ENCODE peak calls at places on chromosomes 16 and 17, in eight cellular contexts. V is BE2C, C is ascending aorta, Z is right atrium auricular region, E is SJSA1, K is HAP-1, Y is A549, O is heart left ventricle. U is an unnamed sample. For H3K4me1, the result is how much of the 10 kb centered on the place peaks cover.

GRCh38 chr17:80491478-80492342 is 15.3 kb upstream of the NPTX1 start:
- DNase-seq in E (no peak), Z (no peak), Y (no peak), V (peak), K (peak), O (no peak), C (no peak), U (no peak)

GRCh38 chr17:17966399-17966798 is 5.8 kb downstream of the TOM1L2 start:
- DNase-seq in Y (no peak), E (no peak), V (no peak), K (no peak), C (no peak), O (no peak), Z (no peak), U (no peak)

GRCh38 chr17:19876524-19877161 is 8.9 kb upstream of the ULK2 start:
- DNase-seq in K (no peak), Y (no peak), Z (peak), V (no peak), C (no peak), E (no peak), O (peak), U (peak)

GRCh38 chr17:72535779-72536178 is 415.0 kb downstream of the SOX9 start:
- DNase-seq in Z (no peak), Y (no peak), O (no peak), C (no peak), E (no peak), V (no peak), K (no peak), U (no peak)

GRCh38 chr17:63780507-63780906 is 6.5 kb downstream of the DDX42 start:
- DNase-seq in Z (no peak), K (no peak), V (no peak), C (no peak), Y (no peak), E (peak), O (no peak), U (no peak)

GRCh38 chr17:37045271-37045946 is 96.7 kb downstream of the AATF start:
- DNase-seq in Y (no peak), E (no peak), Z (no peak), V (no peak), K (peak), O (no peak), C (no peak), U (no peak)

GRCh38 chr16:68636818-68637217 is 8.3 kb upstream of the CDH3 start:
- DNase-seq in Y (no peak), K (no peak), C (no peak), Z (no peak), V (no peak), O (no peak), E (peak), U (no peak)

GRCh38 chr17:45156242-45156641 is 5.4 kb upstream of the HEXIM2 start:
- DNase-seq in V (no peak), Y (no peak), E (peak), O (no peak), C (no peak), Z (no peak), K (no peak), U (no peak)

GRCh38 chr16:714079-714478 is 839 bp upstream of the METRN start:
- DNase-seq in C (no peak), Y (no peak), Z (no peak), V (no peak), O (no peak), K (no peak), E (no peak), U (no peak)

GRCh38 chr17:74746922-74747321 is 1.5 kb upstream of the NHERF1 start:
- DNase-seq in K (no peak), Z (no peak), C (no peak), Y (no peak), E (no peak), V (no peak), O (no peak), U (no peak)

GRCh38 chr17:45660474-45660873 is 123.6 kb upstream of the CRHR1 start:
- DNase-seq in V (no peak), K (no peak), Y (no peak), Z (no peak), E (no peak), O (no peak), C (no peak), U (no peak)

GRCh38 chr17:21452377-21453143 is 76.4 kb downstream of the KCNJ12 start:
- DNase-seq in E (no peak), C (no peak), Z (peak), Y (no peak), K (no peak), V (no peak), O (peak), U (peak)

GRCh38 chr17:61201211-61201610 is 198.4 kb upstream of the TBX2 start:
- DNase-seq in Z (no peak), Y (peak), E (peak), O (no peak), C (no peak), V (no peak), K (no peak), U (no peak)

GRCh38 chr16:19346335-19346922 is 60.9 kb downstream of the CLEC19A start:
- DNase-seq in O (no peak), Z (no peak), K (no peak), V (no peak), C (no peak), E (no peak), Y (no peak), U (no peak)

GRCh38 chr16:69706975-69707340 is 19.4 kb downstream of the NQO1 start:
- DNase-seq in C (no peak), V (no peak), Y (no peak), Z (no peak), E (no peak), K (no peak), O (no peak), U (no peak)

GRCh38 chr16:1765826-1766225 is 5.5 kb downstream of the NME3 start:
- DNase-seq in E (no peak), O (no peak), V (no peak), Y (no peak), K (no peak), C (no peak), Z (no peak), U (no peak)

GRCh38 chr16:10355589-10355988 is 30.3 kb upstream of the ATF7IP2 start:
- DNase-seq in O (no peak), E (no peak), C (no peak), Y (no peak), K (no peak), Z (no peak), V (no peak), U (no peak)

GRCh38 chr16:77206533-77206932 is 7.3 kb downstream of the SYCE1L start:
- DNase-seq in K (no peak), O (no peak), E (no peak), V (no peak), Y (no peak), C (no peak), Z (peak), U (no peak)

GRCh38 chr17:81189670-81190530 is 23.9 kb upstream of the AATK start:
- DNase-seq in E (no peak), V (no peak), Y (peak), K (no peak), C (no peak), Z (no peak), O (no peak), U (no peak)

GRCh38 chr16:16009396-16009795 is 60.0 kb downstream of the ABCC1 start:
- DNase-seq in O (peak), Z (no peak), C (no peak), E (no peak), K (no peak), Y (no peak), V (peak), U (peak)

GRCh38 chr17:46194393-46195216 is 1.4 kb upstream of the KANSL1 start:
- DNase-seq in E (peak), V (peak), C (no peak), Y (peak), K (no peak), O (no peak), Z (no peak), U (no peak)

GRCh38 chr16:54890381-54890780 is 40.3 kb upstream of the IRX5 start:
- DNase-seq in V (no peak), E (no peak), O (no peak), Z (no peak), Y (no peak), C (no peak), K (no peak), U (no peak)

GRCh38 chr16:14562691-14563491 is 67.2 kb downstream of the PARN start:
- DNase-seq in K (peak), Y (peak), O (peak), Z (peak), C (no peak), V (no peak), E (no peak), U (peak)

GRCh38 chr16:88703486-88704309 is 2.5 kb downstream of the RNF166 start:
- DNase-seq in C (no peak), K (no peak), E (no peak), O (peak), V (no peak), Z (no peak), Y (no peak), U (peak)

GRCh38 chr16:29029168-29029994 is 44.5 kb downstream of the LAT start:
- DNase-seq in C (peak), Y (peak), K (no peak), E (peak), V (peak), Z (no peak), O (peak), U (no peak)

GRCh38 chr16:48282636-48283263 is 35.4 kb upstream of the ABCC11 start:
- DNase-seq in V (no peak), Z (no peak), K (no peak), E (no peak), C (no peak), Y (no peak), O (no peak), U (no peak)

GRCh38 chr17:17570207-17570797 is 21.2 kb downstream of the PEMT start:
- DNase-seq in K (peak), Z (peak), E (peak), V (peak), C (no peak), O (no peak), Y (peak), U (peak)

GRCh38 chr17:57750109-57750845 is 5.2 kb upstream of the CCDC182 start:
- DNase-seq in O (no peak), V (no peak), E (no peak), C (no peak), Y (no peak), Z (no peak), K (no peak), U (no peak)

GRCh38 chr16:20136446-20136968 is 62.8 kb upstream of the GPR139 start:
- DNase-seq in V (no peak), Z (no peak), O (no peak), C (no peak), E (no peak), K (no peak), Y (no peak), U (no peak)

DNA sequence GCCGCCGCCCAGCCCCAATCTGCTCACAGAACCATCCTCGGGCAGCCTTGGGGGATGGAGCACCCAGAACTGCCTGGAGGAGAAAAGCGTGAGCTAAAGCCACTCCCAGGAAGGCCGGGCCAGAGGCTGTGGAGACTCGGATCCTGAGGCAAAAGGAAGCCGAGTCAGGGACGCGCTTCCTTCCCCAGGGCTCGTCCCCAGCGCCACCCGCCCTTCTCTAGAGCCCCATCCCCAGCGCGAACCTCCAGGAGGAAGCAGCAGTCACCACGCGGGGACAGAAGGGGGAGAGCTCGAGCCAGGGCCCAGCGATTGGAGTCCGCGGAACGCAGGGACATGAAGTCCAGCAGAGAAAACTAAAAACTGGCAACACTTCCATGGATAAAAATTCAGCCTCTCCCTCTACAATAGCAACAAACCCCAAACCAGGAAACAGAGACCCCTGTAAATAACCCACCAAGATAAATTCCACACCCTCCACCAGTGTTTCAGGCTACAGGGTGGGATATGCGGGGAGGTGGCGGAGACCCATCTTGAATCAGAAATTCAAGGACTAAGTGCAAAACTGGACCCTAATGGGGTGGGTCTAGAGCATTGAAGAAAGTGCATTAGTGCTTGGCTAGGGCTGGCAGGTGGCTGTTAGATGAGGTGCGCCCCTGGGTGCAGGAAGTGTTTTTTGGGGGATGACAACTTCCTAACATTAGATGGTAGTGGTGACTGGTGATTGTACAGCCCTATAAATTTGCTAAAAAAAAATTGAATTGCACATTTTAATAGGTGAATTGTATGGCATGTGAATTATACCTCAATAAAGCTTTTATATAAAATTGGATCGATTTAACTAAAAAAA is 116.1 kb upstream of the METRNL start:
- DNase-seq in K (peak), Z (peak), O (peak), V (peak), E (peak), C (no peak), Y (no peak), U (peak)
- H3K4me3 ChIP-seq in K (no peak), Z (peak), O (peak), V (peak), E (no peak), C (peak), Y (no peak), U (peak)

GRCh38 chr16:24409045-24409444 is 130.3 kb upstream of the RBBP6 start:
- DNase-seq in E (no peak), Z (peak), Y (peak), C (no peak), V (no peak), K (no peak), O (no peak), U (no peak)
- H3K4me1 ChIP-seq in E (under half), Z (under half), Y (under half), C (under half), V (under half), K (under half), O (under half), U (under half)

GRCh38 chr16:72493681-72494415 is 321.9 kb upstream of the PMFBP1 start:
- DNase-seq in O (no peak), C (no peak), V (no peak), Y (no peak), K (no peak), Z (no peak), E (peak), U (no peak)
- H3K4me3 ChIP-seq in O (no peak), C (no peak), V (no peak), Y (no peak), K (no peak), Z (no peak), E (peak), U (no peak)

DNA sequence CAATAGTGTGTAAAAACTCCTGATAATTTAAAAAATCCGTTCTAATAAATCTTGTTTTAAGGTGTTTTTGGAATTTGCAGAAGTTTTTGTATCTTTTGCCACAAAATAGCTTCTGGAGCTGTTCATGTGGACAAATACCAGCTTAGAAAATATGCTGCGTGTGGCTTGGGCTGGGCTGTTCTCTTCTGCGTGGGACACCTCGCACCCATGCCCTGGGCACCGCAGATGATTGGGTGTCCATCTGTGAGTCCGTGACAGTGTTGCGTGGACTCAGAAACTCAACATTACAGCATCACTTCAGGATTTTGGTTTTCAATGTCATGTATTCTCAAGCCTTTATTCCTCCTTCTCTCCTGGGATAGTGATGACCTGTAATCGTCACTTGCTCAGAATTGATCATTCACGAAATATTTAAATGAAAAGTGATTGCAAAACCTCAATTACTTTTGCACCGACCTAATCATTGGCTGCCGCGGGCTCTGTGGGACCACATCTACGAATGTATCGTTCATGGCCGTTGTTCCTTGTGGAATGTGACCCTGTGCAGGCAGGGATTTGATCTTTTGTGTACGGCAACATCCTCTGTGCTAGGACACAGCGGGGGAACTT is 210.3 kb upstream of the FOXF1 start:
- DNase-seq in K (no peak), E (no peak), V (no peak), Z (no peak), C (no peak), Y (no peak), O (no peak), U (no peak)
- H3K4me1 ChIP-seq in K (under half), E (half or more), V (under half), Z (under half), C (under half), Y (under half), O (under half), U (under half)

DNA sequence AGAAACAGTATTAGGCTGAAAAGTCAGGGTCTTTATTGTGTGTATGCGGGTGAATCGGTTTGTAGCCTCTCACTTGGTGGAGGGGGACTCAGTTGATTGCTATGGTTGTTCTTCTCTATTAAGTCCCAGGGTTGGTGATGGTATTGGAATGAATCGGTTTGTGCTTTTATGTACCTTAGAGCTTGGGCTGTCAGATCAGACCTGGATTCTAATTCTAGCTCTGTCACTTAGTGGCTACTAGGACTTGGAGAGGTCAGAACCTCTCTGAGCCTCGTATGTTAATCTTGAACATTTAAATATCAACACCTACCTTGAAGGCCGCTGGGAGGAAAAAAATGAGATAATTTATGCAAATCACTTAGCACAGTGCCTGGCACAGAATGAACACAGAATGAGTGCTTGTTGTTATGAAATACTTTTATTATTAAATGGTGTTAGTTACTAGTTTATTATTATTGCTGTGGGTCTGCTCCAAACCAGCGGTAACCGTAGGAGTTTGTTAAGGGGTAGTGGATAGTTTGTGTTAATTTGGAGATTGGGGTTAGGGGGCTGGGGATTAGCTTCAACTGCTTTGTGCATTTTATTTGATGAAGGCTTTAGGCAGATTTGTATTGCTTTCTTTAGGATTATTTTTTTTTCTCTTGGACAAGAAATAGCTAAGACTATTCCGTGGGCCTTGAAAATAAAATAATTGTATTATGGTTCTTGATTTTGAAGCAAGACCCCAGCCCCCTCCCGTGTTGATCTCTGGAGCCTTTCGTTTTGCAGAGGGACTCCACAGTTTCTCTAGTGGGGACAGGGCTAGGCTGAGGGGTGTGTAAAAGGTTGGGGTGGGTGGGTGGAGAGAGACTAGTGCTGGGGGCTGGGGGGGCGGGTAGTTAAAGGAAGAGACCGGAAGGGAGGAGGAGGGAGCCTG is 3.6 kb downstream of the KDM6B start:
- DNase-seq in V (no peak), Z (no peak), E (no peak), Y (no peak), O (no peak), K (no peak), C (no peak), U (no peak)
- H3K4me3 ChIP-seq in V (peak), Z (peak), E (no peak), Y (peak), O (peak), K (peak), C (peak), U (peak)

GRCh38 chr17:78607061-78607460 is 29.9 kb upstream of the DNAH17 start:
- DNase-seq in O (no peak), V (no peak), Y (no peak), C (no peak), Z (no peak), E (no peak), K (no peak), U (no peak)

GRCh38 chr17:78608122-78608803 is 31.1 kb upstream of the DNAH17 start:
- DNase-seq in Y (no peak), V (no peak), E (no peak), C (no peak), K (no peak), O (no peak), Z (no peak), U (no peak)

GRCh38 chr17:78609198-78609597 is 32.0 kb upstream of the DNAH17 start:
- DNase-seq in C (no peak), O (peak), V (no peak), Y (no peak), K (no peak), Z (no peak), E (no peak), U (no peak)

GRCh38 chr17:78610951-78611511 is 33.8 kb upstream of the DNAH17 start:
- DNase-seq in V (no peak), C (no peak), K (no peak), O (peak), E (no peak), Y (no peak), Z (no peak), U (no peak)

DNA sequence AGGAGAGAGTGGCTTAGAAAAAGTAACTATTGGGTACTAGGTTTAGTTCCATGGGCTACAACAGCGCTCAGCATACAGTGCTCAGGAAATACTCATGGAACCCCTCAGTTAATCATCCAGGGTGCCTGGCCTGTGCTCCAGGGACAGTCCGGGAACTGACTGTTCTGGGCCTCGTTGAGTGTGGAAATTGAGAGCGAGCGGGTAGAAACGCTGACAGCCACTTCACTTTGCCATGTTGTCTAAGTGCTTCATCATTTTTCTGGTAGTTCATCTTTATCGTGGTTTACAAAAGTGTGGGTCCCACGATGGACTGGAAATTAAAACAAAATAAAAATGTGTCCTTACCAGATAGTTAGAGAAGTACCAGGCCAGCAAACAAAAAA is 31.6 kb upstream of the DNAH17 start:
- DNase-seq in C (no peak), Z (no peak), Y (no peak), O (peak), E (no peak), K (no peak), V (no peak), U (no peak)
- H3K4me1 ChIP-seq in C (under half), Z (under half), Y (under half), O (under half), E (under half), K (under half), V (under half), U (under half)

U was measured in heart right ventricle.